ENCODE peak calls at places on chromosome 2, in four cellular contexts. Z, M, E and Y are unnamed samples.

GRCh38 chr2:120142528-120143261 is 80.5 kb downstream of the TMEM185B start:
- DNase-seq in Z (no peak), M (no peak), E (no peak), Y (no peak)

GRCh38 chr2:213316001-213316735 is 31.9 kb downstream of the SPAG16 start:
- DNase-seq in Z (no peak), M (no peak), E (peak), Y (no peak)

GRCh38 chr2:72950558-72951255 is 33.4 kb downstream of the EMX1 start:
- DNase-seq in Z (no peak), M (no peak), E (no peak), Y (no peak)

GRCh38 chr2:199310654-199311275 is 147.0 kb downstream of the SATB2 start:
- DNase-seq in Z (no peak), M (no peak), E (no peak), Y (no peak)

GRCh38 chr2:36356199-36356989 is 816 bp downstream of the CRIM1 start:
- DNase-seq in Z (no peak), M (no peak), E (peak), Y (no peak)

GRCh38 chr2:47313141-47313691 is 89.7 kb upstream of the MSH2 start:
- DNase-seq in Z (no peak), M (no peak), E (no peak), Y (peak)

GRCh38 chr2:86223682-86224560 is 24.7 kb downstream of the MRPL35 start:
- DNase-seq in Z (no peak), M (no peak), E (peak), Y (no peak)

GRCh38 chr2:231791107-231791506 is 4.9 kb downstream of the COPS7B start:
- DNase-seq in Z (no peak), M (no peak), E (no peak), Y (no peak)

GRCh38 chr2:158775273-158776027 is 19.7 kb upstream of the DAPL1 start:
- DNase-seq in Z (no peak), M (no peak), E (no peak), Y (no peak)

GRCh38 chr2:239208470-239209180 is 192.2 kb downstream of the HDAC4 start:
- DNase-seq in Z (no peak), M (no peak), E (no peak), Y (no peak)

GRCh38 chr2:20190862-20191713 is 33.8 kb downstream of the SDC1 start:
- DNase-seq in Z (no peak), M (peak), E (peak), Y (peak)

GRCh38 chr2:61220768-61221167 is 58.8 kb downstream of the C2orf74 start:
- DNase-seq in Z (no peak), M (no peak), E (peak), Y (no peak)

GRCh38 chr2:177772529-177772928 is 300.0 kb downstream of the PDE11A start:
- DNase-seq in Z (peak), M (no peak), E (peak), Y (no peak)

GRCh38 chr2:45627911-45628310 is 16.8 kb upstream of the SRBD1 start:
- DNase-seq in Z (no peak), M (no peak), E (peak), Y (no peak)

GRCh38 chr2:33268246-33268831 is 208.1 kb upstream of the RASGRP3 start:
- DNase-seq in Z (no peak), M (no peak), E (no peak), Y (no peak)

GRCh38 chr2:177036754-177037153 is 175.8 kb upstream of the HNRNPA3 start:
- DNase-seq in Z (peak), M (no peak), E (no peak), Y (no peak)

GRCh38 chr2:83747141-83747540 is 711.9 kb downstream of the SUCLG1 start:
- DNase-seq in Z (no peak), M (no peak), E (no peak), Y (no peak)

GRCh38 chr2:60306231-60306861 is 247.1 kb downstream of the BCL11A start:
- DNase-seq in Z (no peak), M (no peak), E (no peak), Y (no peak)

GRCh38 chr2:137748533-137748932 is 215.7 kb upstream of the HNMT start:
- DNase-seq in Z (no peak), M (no peak), E (no peak), Y (no peak)

GRCh38 chr2:69464575-69464974 is 27.3 kb upstream of the NFU1 start:
- DNase-seq in Z (no peak), M (no peak), E (no peak), Y (no peak)

GRCh38 chr2:203687161-203687560 is 19.3 kb upstream of the CD28 start:
- DNase-seq in Z (peak), M (no peak), E (peak), Y (no peak)

GRCh38 chr2:45849491-45850283 is 198.2 kb downstream of the PRKCE start:
- DNase-seq in Z (no peak), M (no peak), E (peak), Y (no peak)

GRCh38 chr2:241907171-241907570 is 37.6 kb downstream of the RTP5 start:
- DNase-seq in Z (no peak), M (no peak), E (no peak), Y (no peak)

GRCh38 chr2:38301340-38301968 is 75.6 kb downstream of the ATL2 start:
- DNase-seq in Z (peak), M (peak), E (no peak), Y (no peak)

DNA sequence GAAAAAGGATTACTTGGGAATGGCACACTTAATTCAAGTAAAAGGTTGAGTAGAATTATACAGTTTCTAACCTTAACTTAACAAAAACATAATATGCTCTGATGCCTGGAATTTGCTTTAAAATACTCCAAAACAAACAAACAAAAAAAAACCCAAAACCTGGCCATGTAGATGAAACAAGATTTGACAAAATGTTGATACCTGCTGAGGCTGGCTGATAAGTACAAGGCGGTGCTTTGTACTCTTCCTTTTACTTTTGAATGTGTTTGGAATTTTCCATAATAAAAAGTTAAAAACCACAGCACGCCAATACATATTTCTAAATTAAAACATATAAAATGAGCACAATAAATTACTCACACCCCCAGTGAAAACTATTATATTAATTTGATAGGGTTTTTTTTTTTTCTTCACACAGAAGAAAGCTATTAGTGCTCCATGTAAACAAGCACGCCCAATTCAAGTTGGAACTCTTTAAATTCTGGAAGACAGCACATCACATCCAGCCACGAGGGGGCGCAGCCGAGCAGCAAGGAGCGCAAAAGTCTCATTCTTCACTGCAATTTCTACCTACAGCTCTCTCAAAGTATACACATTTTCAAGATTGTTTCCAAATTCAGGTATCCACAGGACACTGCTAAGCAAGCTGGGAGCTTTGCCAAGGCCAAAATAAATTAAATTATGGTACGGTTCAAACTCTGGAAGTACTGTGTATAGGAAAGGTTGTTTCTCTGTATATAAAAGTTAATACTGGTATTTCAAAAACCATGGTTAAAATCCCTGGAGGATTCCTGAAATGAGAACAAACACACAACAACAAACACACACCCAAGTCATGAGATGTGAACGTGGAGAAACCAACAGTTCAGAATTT is 7.5 kb downstream of the SERTAD2 start:
- DNase-seq in Z (peak), M (peak), E (peak), Y (peak)
- H3K4me2 ChIP-seq in Z (peak), M (no peak), E (peak), Y (peak)

DNA sequence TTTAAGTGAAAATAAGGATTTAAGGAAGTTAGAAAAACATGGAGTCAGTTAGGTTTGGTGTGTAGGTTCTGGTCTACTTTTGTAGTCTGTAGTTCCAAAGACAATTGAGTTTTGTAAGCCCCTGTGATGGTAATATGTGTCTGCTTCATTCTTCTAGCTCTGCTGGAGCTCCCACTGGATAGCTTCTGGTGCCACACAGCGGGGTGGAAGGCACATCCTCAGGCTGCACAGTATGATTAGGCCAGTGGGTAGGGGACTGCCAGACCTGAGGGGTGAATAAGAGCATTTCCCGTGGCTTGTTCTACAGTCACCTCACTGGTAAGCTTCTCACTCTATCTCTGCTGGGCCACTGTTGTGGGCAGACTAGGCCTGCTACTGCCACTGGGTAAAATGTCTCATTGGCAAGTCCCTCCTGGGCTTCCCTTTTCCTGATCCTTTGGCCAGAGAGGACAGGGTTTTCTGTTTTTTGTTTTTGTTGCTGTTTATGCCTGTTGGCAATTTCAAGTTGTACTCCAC is 44.5 kb downstream of the TMEM131 start:
- DNase-seq in Z (no peak), M (no peak), E (peak), Y (no peak)
- H3K4me2 ChIP-seq in Z (no peak), M (no peak), E (peak), Y (peak)

GRCh38 chr2:191171291-191171690 is 20.5 kb upstream of the STAT4 start:
- DNase-seq in Z (no peak), M (no peak), E (no peak), Y (no peak)
- H3K4me2 ChIP-seq in Z (no peak), M (no peak), E (peak), Y (peak)

DNA sequence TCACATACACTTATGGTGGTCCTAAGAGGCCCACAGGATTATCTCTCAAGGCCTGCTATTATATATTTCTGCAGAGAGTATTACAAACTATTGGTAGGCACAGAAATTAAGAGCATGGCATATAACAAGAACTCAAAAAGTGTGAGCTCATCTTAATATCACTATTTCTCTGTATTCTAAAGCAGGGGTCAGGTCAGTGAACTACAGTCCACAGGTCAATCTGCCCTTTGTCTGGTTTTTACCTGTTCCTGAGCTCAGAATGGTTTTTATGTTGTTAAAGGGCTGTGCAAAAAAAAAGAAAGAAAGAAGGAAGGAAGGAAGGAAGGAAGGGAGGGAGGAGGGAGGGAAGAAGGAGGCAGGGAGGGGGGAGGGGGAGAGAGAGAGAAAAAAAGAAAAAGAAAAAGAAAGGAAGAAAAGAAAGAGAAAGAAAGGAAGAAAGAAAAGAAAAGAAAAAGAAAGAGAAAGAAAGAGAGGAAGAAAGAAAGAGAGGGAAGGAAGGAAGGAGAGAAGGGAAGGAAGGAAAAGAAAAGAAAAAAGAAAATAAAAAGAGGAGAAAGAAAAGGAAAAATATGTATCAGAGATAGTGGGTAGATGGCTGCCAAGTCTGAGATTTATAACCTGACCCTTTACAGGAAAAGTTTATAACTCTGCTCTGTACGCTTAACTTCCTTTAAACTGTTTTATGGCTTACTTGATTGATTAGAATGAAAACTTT is 11.1 kb upstream of the SCYGR1 start:
- DNase-seq in Z (no peak), M (no peak), E (no peak), Y (no peak)
- H3K4me2 ChIP-seq in Z (no peak), M (no peak), E (no peak), Y (no peak)

DNA sequence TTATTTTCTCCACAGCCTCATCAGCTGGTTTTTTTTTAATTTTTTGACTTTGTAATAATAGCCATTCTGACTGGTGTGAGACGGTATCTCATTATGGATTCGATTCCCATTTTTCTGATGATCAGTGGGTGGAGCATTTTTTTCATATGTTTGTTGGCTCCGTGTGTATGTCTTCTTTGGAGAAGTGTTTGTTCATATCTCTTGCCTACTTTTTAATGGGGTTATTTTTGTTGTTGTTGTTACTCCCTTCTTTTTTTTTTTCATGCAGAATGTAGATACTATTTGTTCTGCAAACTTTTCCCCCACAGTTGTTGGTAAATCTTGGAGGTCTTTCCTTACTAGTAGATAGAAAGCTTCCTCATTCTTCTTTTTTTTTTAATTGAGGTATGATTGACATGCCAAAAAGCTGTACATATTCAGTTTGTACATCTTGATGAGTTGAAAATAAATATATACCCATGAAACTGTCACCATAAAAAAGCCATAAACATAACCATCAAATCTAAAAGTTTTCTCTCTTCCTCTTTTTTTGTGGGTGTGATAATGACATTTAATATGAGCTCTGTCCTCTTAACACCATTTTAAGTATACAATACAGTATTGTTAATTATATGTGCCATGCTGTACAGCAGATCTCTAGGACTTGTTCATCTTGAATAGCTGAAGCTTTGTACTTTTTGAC is 21.8 kb upstream of the NT5DC4 start:
- DNase-seq in Z (no peak), M (no peak), E (no peak), Y (no peak)
- H3K4me2 ChIP-seq in Z (no peak), M (no peak), E (no peak), Y (no peak)

GRCh38 chr2:23993736-23994269 is 16.1 kb upstream of the MFSD2B start:
- DNase-seq in Z (no peak), M (no peak), E (peak), Y (no peak)

GRCh38 chr2:23988371-23988770 is 21.5 kb upstream of the MFSD2B start:
- DNase-seq in Z (peak), M (no peak), E (no peak), Y (no peak)

GRCh38 chr2:23994567-23994966 is 15.3 kb upstream of the MFSD2B start:
- DNase-seq in Z (no peak), M (no peak), E (no peak), Y (no peak)

GRCh38 chr2:23992931-23993330 is 17.0 kb upstream of the MFSD2B start:
- DNase-seq in Z (no peak), M (no peak), E (no peak), Y (no peak)
- H3K4me2 ChIP-seq in Z (no peak), M (no peak), E (no peak), Y (no peak)

DNA sequence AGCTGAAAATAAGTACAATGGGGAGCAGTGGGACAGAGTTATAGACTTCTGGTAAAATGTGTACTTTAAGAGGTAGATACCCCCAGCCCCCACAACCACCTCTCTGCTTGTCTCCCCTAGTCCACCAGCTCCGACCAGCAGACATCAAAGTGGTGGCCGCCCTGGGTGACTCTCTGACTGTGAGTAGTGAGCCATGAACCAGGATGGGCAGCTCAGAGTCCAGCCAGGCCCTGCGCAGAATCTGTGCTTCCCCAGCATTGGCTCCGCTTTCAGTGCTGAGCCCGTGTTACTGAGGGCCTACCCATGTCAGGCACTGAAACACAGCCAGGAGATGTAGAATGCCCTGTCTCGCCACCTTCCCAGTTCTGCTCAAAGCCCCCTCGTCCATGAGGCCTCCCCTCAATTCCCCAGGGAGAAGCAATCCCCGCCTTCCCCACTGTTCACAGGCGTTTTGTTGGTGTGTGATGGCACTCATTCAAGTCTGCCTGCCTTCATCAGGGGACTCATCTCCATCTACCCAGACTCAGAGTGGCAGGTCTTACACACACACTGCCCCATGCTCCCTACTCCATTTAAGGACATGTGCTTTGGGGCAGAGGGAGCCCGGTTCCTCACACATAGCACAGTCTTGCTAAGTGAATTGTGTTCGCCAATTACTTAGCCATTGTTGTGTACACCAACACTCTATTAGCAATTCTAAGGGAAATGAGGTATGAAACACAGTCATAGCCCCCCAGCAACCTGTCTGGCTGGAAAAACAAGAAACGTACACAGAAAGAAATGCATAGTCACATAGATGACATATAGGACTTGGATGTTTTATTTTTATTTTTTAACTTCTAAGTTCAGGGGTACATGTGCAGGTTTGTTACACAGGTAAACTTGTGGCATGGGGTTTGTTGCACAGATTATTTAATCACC is 122.6 kb downstream of the PLB1 start:
- DNase-seq in Z (no peak), M (no peak), E (no peak), Y (peak)
- H3K4me2 ChIP-seq in Z (no peak), M (no peak), E (no peak), Y (peak)